ENCODE peak calls at places on chromosomes 4 and X, in nine cellular contexts. P, O, N, S, B, X, K, M and W are unnamed samples.

GRCh38 chr4:83010522-83011318 is at the start of gene LIN54:
- DNase-seq in M (peak), O (peak), S (peak), K (peak), N (peak), P (peak), X (peak), B (peak), W (no peak)

GRCh38 chr4:3530051-3530450 is 2.2 kb downstream of the LRPAP1 start:
- DNase-seq in S (no peak), X (no peak), K (no peak), N (peak), O (no peak), M (no peak), B (no peak), P (no peak), W (no peak)

GRCh38 chr4:183424109-183424751 is 20.2 kb upstream of the CDKN2AIP start:
- DNase-seq in P (peak), M (no peak), N (no peak), K (peak), X (no peak), O (no peak), S (no peak), B (no peak), W (no peak)

GRCh38 chr4:7723625-7724024 is 216.0 kb downstream of the AFAP1 start:
- DNase-seq in N (no peak), P (no peak), X (no peak), B (no peak), O (no peak), K (no peak), S (no peak), M (no peak), W (no peak)

GRCh38 chr4:71732066-71732465 is 51.8 kb downstream of the GC start:
- DNase-seq in B (no peak), S (no peak), O (no peak), K (no peak), N (no peak), M (no peak), P (no peak), X (no peak), W (no peak)

GRCh38 chr4:53916431-53916889 is 147.9 kb downstream of the CHIC2 start:
- DNase-seq in S (peak), K (peak), O (peak), B (no peak), X (no peak), M (no peak), P (peak), N (no peak), W (peak)

GRCh38 chr4:71595576-71596108 is 188.2 kb downstream of the GC start:
- DNase-seq in P (no peak), N (no peak), O (no peak), B (no peak), X (no peak), S (peak), K (no peak), M (no peak), W (no peak)

GRCh38 chr4:184344899-184345572 is 127.4 kb upstream of the ENPP6 start:
- DNase-seq in X (no peak), B (no peak), K (no peak), O (no peak), S (no peak), P (no peak), M (no peak), N (no peak), W (no peak)

GRCh38 chr4:74109894-74110605 is 11.1 kb upstream of the CXCL2 start:
- DNase-seq in N (no peak), S (peak), M (no peak), K (peak), X (no peak), B (no peak), O (peak), P (peak), W (peak)

GRCh38 chr4:103498161-103499070 is 221.4 kb downstream of the TACR3 start:
- DNase-seq in S (peak), M (no peak), N (no peak), B (no peak), K (peak), X (no peak), P (peak), O (peak), W (peak)

GRCh38 chrX:32408389-32408788 is 803.0 kb downstream of the DMD start:
- DNase-seq in P (no peak), X (peak), O (no peak), B (peak), N (no peak), S (peak), M (no peak), K (peak), W (no peak)

DNA sequence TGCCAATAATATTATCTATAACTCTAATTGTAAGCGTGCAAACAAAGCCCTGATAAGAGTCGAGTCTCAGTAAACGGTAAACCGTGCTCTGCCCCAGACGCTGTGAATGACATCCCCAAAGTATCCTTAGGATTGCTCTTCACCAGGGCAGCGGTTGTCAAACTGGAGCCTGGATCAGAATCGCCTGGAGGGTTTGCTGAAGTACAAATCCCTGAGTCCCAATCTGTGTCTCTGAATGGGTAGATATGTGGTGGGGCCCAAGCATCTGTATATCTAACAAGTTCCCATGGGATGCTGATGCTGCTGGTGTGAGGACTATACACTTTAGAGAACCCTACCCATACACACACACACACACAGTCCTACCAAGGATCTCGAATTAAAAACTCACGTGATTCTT is 813 bp upstream of the APBB2 start:
- DNase-seq in B (no peak), P (no peak), X (no peak), O (no peak), S (no peak), K (no peak), N (no peak), M (no peak), W (no peak)
- H3K4me3 ChIP-seq in B (peak), P (no peak), X (no peak), O (no peak), S (no peak), K (peak), N (peak), M (no peak), W (no peak)

GRCh38 chr4:123397276-123398150 is 918 bp downstream of the SPRY1 start:
- DNase-seq in O (peak), N (peak), S (peak), P (peak), M (peak), X (peak), B (peak), K (peak), W (no peak)
- H3K4me3 ChIP-seq in O (peak), N (peak), S (peak), P (peak), M (peak), X (peak), B (peak), K (peak), W (peak)

GRCh38 chrX:135520022-135520552 is 373 bp upstream of the INTS6L start:
- DNase-seq in P (no peak), N (no peak), M (peak), O (peak), B (peak), S (peak), X (no peak), K (no peak), W (peak)
- H3K4me3 ChIP-seq in P (peak), N (peak), M (peak), O (peak), B (peak), S (peak), X (peak), K (peak), W (peak)

GRCh38 chr4:112436987-112437386 is 79.0 kb downstream of the NEUROG2 start:
- DNase-seq in X (no peak), K (no peak), M (no peak), P (no peak), B (no peak), S (no peak), N (no peak), O (no peak), W (no peak)

GRCh38 chr4:112425823-112426222 is 90.2 kb downstream of the NEUROG2 start:
- DNase-seq in M (no peak), X (no peak), O (no peak), P (no peak), N (no peak), B (no peak), K (no peak), S (no peak), W (no peak)

GRCh38 chr4:112426416-112426815 is 89.6 kb downstream of the NEUROG2 start:
- DNase-seq in K (no peak), X (no peak), M (no peak), P (no peak), S (no peak), N (no peak), O (no peak), B (no peak), W (no peak)

GRCh38 chr4:112431158-112431557 is 84.8 kb downstream of the NEUROG2 start:
- DNase-seq in B (no peak), M (peak), K (no peak), P (no peak), S (no peak), X (no peak), N (no peak), O (peak), W (no peak)
- H3K4me3 ChIP-seq in B (no peak), M (no peak), K (no peak), P (no peak), S (no peak), X (no peak), N (no peak), O (no peak), W (no peak)

GRCh38 chr4:80462537-80463207 is 127.1 kb downstream of the CFAP299 start:
- DNase-seq in S (peak), K (no peak), B (no peak), O (no peak), N (no peak), P (no peak), X (no peak), M (no peak), W (no peak)
- H3K4me3 ChIP-seq in S (no peak), K (no peak), B (no peak), O (peak), N (no peak), P (no peak), X (no peak), M (no peak), W (no peak)

DNA sequence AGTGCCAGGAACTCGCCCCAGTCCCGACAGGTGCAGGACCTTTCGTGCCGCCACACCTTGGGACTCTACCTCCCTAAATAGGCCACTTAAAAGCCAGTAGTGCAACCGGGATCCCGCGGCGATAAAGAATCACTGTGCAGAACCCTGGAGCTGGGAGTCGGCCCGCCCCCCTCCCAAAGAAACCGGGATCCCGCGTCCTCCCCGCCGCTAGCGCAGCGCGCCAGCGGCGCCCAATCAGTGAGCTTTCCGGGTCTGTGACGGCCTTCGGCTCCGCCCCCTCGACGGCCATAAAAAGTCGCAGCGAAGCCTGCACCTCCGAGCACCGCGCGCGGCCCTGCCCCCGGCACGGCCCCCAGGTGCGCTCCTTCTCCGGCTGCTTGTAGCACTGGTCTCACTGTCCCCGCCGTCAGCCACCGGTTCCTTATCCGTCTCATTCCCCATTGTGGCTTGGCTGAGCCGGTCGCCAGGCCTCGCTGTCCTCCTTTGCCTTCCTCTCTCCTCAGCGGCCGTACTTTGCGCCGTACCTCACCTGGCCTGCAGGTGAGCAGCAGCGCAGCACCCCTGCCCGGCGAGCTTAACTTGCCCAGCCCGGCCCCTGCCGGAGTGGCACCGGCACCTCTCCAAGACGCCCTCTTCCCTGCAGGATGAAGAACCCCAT is at the start of gene LRAT:
- DNase-seq in N (peak), K (peak), P (peak), B (no peak), S (peak), M (peak), O (peak), X (peak), W (no peak)
- H3K4me3 ChIP-seq in N (peak), K (peak), P (no peak), B (no peak), S (peak), M (peak), O (no peak), X (no peak), W (peak)

GRCh38 chr4:99651811-99652545 is 5.7 kb downstream of the C4orf54 start:
- DNase-seq in B (no peak), X (no peak), S (no peak), K (no peak), O (no peak), P (no peak), N (peak), M (no peak), W (no peak)
- H3K4me3 ChIP-seq in B (no peak), X (no peak), S (no peak), K (no peak), O (no peak), P (no peak), N (no peak), M (no peak), W (no peak)

DNA sequence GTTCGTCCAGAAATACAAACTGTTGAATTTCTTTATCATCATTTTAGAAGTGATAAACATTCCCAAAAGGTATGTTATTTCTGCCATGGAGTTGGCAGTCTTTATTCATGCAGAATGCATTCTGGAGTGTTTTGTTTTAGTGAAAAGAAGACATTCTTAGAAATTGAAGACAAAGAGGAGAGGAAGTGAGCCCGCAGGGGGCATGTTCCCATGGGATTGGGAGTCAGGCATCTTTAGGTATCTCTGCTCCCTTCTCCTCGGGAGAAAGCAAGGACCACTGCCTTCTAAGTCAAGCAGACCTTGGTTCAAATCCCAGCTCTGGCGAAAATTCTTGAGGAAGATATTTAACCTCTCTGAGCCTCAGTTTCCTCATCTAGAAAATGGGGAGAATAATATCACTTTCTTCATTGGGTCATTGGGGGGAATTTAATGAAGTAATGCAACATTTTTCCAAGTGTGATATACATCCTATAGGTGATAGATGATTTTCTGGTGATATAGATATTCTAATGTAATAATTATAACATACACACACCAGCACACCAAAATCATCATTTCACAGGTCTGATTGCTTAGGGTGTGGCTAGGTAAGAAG is 26.5 kb upstream of the CHRNA9 start:
- DNase-seq in M (no peak), B (no peak), X (no peak), S (no peak), O (no peak), K (no peak), P (no peak), N (no peak), W (no peak)
- H3K4me3 ChIP-seq in M (no peak), B (peak), X (no peak), S (no peak), O (no peak), K (no peak), P (no peak), N (no peak), W (no peak)

GRCh38 chr4:25862411-25863346 is at the start of gene SEL1L3:
- DNase-seq in X (peak), B (peak), O (no peak), N (peak), P (peak), K (peak), S (no peak), M (peak), W (no peak)

GRCh38 chr4:25861951-25862410 is 807 bp downstream of the SEL1L3 start:
- DNase-seq in N (peak), O (peak), K (peak), P (peak), X (peak), S (peak), B (peak), M (peak), W (no peak)

GRCh38 chr4:25863906-25864418 is 1.2 kb upstream of the SEL1L3 start:
- DNase-seq in O (no peak), N (no peak), S (no peak), B (peak), P (no peak), K (no peak), X (no peak), M (peak), W (no peak)

GRCh38 chr4:25861422-25861926 is 1.3 kb downstream of the SEL1L3 start:
- DNase-seq in B (peak), K (peak), N (no peak), P (no peak), M (no peak), X (peak), S (peak), O (no peak), W (no peak)

GRCh38 chr4:25863347-25863784 is 578 bp upstream of the SEL1L3 start:
- DNase-seq in X (no peak), B (peak), O (no peak), P (no peak), N (peak), M (peak), K (peak), S (no peak), W (no peak)
- H3K4me3 ChIP-seq in X (peak), B (peak), O (peak), P (no peak), N (peak), M (peak), K (peak), S (peak), W (peak)